ENCODE peak calls at places on chromosomes 11 and 22, in nine cellular contexts. Y is H1, W is B cell, N is ovary, X is nephron progenitor cell, J is upper lobe of right lung, T is bronchial epithelial cell, O is fibroblast of lung, M is PC-3. V is an unnamed sample.

GRCh38 chr22:20239063-20239950 is 28.8 kb downstream of the RTN4R start:
- DNase-seq in N (peak; percentile 86), O (peak; percentile 37), T (no peak), M (no peak), W (peak; percentile 24), Y (no peak), J (no peak), X (peak; percentile 62), V (peak; percentile 63)

GRCh38 chr11:64086263-64086938 is 50.7 kb downstream of the FLRT1 start:
- DNase-seq in N (peak; percentile 60), J (no peak), M (no peak), X (no peak), O (peak; percentile 9), W (no peak), T (no peak), Y (no peak), V (no peak)

GRCh38 chr11:17612221-17613188 is 65.4 kb downstream of the OTOG start:
- DNase-seq in N (no peak), T (no peak), J (no peak), O (no peak), X (no peak), Y (no peak), W (no peak), M (no peak), V (no peak)

GRCh38 chr11:104968365-104968855 is at the start of gene CASP4:
- DNase-seq in T (peak; percentile 93), M (peak; percentile 81), X (no peak), W (peak; percentile 58), N (no peak), Y (no peak), O (peak; percentile 77), J (no peak), V (peak; percentile 10)

GRCh38 chr11:129992161-129992944 is 10.3 kb downstream of the PRDM10 start:
- DNase-seq in X (no peak), T (peak; percentile 69), W (peak; percentile 44), N (no peak), Y (no peak), J (no peak), M (peak; percentile 53), O (peak; percentile 46), V (peak; percentile 50)

GRCh38 chr11:86999859-87000753 is 37.6 kb upstream of the TMEM135 start:
- DNase-seq in T (no peak), W (no peak), X (no peak), Y (no peak), M (peak; percentile 81), N (no peak), J (no peak), O (peak; percentile 64), V (no peak)

GRCh38 chr22:21991309-21991596 is 8.7 kb upstream of the TOP3B start:
- DNase-seq in X (no peak), W (no peak), N (no peak), Y (no peak), M (no peak), O (no peak), T (no peak), J (no peak), V (no peak)

GRCh38 chr11:60370252-60370810 is 8.0 kb upstream of the MS4A7 start:
- DNase-seq in Y (no peak), O (no peak), W (no peak), M (peak; percentile 65), J (no peak), N (no peak), T (peak; percentile 66), X (no peak), V (no peak)

GRCh38 chr11:124801014-124801413 is 808 bp upstream of the MSANTD2 start:
- DNase-seq in Y (no peak), W (no peak), M (peak; percentile 67), X (no peak), T (peak; percentile 61), N (no peak), O (peak; percentile 59), J (no peak), V (peak; percentile 12)

GRCh38 chr22:32622004-32622761 is 147.6 kb downstream of the FBXO7 start:
- DNase-seq in M (no peak), O (peak; percentile 90), W (no peak), Y (peak; percentile 21), X (peak; percentile 53), T (no peak), J (no peak), N (peak; percentile 51), V (no peak)

GRCh38 chr11:103887001-103887680 is 149.3 kb upstream of the DDI1 start:
- DNase-seq in J (no peak), N (no peak), O (no peak), M (no peak), W (no peak), Y (no peak), T (no peak), X (no peak), V (no peak)

GRCh38 chr11:27972432-27973170 is 135.4 kb downstream of the KIF18A start:
- DNase-seq in O (peak; percentile 50), J (no peak), Y (no peak), W (no peak), X (no peak), T (peak; percentile 44), N (no peak), M (no peak), V (no peak)

DNA sequence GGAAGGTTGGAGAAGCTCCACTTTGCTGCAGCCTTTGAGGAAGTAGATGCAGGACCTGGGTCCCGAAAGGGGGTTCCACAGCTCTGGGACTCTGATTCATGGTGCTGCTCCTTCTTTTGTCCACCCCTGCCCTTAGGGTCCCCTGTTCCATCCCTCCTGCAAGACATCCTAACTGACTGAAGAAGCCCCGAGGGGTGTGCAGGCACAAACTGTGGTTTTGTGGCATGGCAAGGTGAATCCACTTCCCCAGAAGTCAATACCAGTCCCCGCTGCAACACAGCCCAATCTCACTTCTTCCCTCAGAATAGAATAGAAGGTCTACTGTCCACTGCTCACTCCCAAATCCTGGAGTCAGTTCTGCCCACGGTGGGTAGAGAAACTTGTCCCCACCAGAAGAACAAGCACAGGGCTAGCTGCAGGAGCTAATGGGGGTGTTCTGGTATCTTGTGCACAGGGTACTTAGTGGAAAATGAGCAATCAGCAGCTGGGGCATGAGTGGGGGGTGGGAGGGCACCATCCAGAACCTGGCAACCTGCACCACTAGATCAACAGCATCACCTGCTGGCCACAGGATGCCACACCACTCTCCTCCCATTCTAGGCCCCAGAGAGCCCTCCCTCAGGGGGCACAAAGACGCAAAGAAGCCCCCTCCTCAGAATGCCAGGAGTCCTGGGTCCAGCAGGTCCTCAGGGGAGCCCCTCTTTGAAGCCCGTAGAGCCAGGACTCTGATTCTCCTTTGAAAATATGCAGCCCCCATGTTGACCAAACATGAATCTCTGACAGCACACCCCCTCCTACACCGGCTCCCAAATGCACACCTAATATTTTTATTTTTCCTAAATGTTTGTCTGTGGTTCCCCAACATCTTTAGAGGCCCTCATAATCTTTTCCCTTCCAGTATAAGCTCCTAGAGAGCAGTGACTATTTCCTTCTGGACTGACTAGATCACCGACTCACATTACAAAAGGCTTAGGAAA is 14.1 kb downstream of the SPATA19 start:
- DNase-seq in X (no peak), Y (no peak), J (no peak), W (no peak), N (no peak), O (no peak), M (no peak), T (no peak), V (no peak)
- TF ChIP-seq CTCF in X (peak; percentile 42), Y (peak; percentile 98), J (peak; percentile 12), W (no peak), N (no peak), O (no peak), M (peak; percentile 27), T (peak; percentile 15), V (peak; percentile 26)

GRCh38 chr11:88404363-88404762 is 66.8 kb upstream of the CTSC start:
- DNase-seq in T (no peak), N (no peak), J (no peak), Y (no peak), X (no peak), W (no peak), O (no peak), M (no peak), V (no peak)

GRCh38 chr11:88405853-88406252 is 68.3 kb upstream of the CTSC start:
- DNase-seq in O (no peak), Y (no peak), M (no peak), X (no peak), W (no peak), J (no peak), T (peak; percentile 45), N (no peak), V (no peak)

GRCh38 chr11:88406871-88407270 is 69.3 kb upstream of the CTSC start:
- DNase-seq in J (no peak), M (no peak), W (no peak), N (no peak), X (no peak), Y (no peak), O (no peak), T (no peak), V (no peak)

GRCh38 chr11:88402784-88403183 is 65.2 kb upstream of the CTSC start:
- DNase-seq in J (no peak), Y (no peak), W (no peak), M (peak; percentile 67), N (no peak), O (peak; percentile 72), X (no peak), T (no peak), V (no peak)

GRCh38 chr11:88404932-88405710 is 67.6 kb upstream of the CTSC start:
- DNase-seq in J (no peak), M (no peak), T (peak; percentile 97), N (no peak), O (no peak), X (no peak), Y (no peak), W (no peak), V (no peak)
- TF ChIP-seq CTCF in J (no peak), M (no peak), T (no peak), N (no peak), O (no peak), X (no peak), Y (no peak), W (no peak), V (no peak)

GRCh38 chr22:27886843-27887151 is 32.3 kb downstream of the PITPNB start:
- DNase-seq in Y (no peak), T (no peak), X (no peak), J (no peak), W (no peak), N (no peak), M (no peak), O (no peak), V (no peak)
- TF ChIP-seq CTCF in Y (no peak), T (no peak), X (peak; percentile 24), J (no peak), W (peak; percentile 59), N (no peak), M (peak; percentile 21), O (no peak), V (no peak)

GRCh38 chr11:128093689-128094088 is 493.7 kb downstream of the ETS1 start:
- DNase-seq in M (no peak), J (no peak), T (no peak), X (no peak), Y (no peak), O (no peak), N (no peak), W (no peak), V (no peak)

GRCh38 chr11:128089962-128090361 is 497.4 kb downstream of the ETS1 start:
- DNase-seq in W (no peak), M (no peak), N (no peak), O (no peak), X (no peak), T (no peak), Y (no peak), J (no peak), V (no peak)

GRCh38 chr11:128098840-128099239 is 488.5 kb downstream of the ETS1 start:
- DNase-seq in T (peak; percentile 34), Y (no peak), M (no peak), O (no peak), W (no peak), N (no peak), X (no peak), J (no peak), V (no peak)

GRCh38 chr11:128095459-128096096 is 491.8 kb downstream of the ETS1 start:
- DNase-seq in W (no peak), T (peak; percentile 100), Y (no peak), O (peak; percentile 88), X (no peak), J (no peak), N (no peak), M (peak; percentile 88), V (no peak)
- TF ChIP-seq CTCF in W (no peak), T (peak; percentile 34), Y (no peak), O (no peak), X (no peak), J (no peak), N (no peak), M (peak; percentile 71), V (no peak)

V was measured in GM10248.